ENCODE peak calls at places on chromosome 13, in six cellular contexts. M is upper lobe of left lung, Z is suprapubic skin, A is K562, J is transverse colon, Q is stomach. F is an unnamed sample.

GRCh38 chr13:95327190-95327589 is 25.9 kb upstream of the ABCC4 start:
- DNase-seq in M (no peak), Z (no peak), A (no peak), J (peak), Q (no peak), F (no peak)

GRCh38 chr13:60448907-60449510 is 52.0 kb downstream of the TDRD3 start:
- DNase-seq in M (no peak), Z (no peak), A (peak), J (no peak), Q (no peak), F (no peak)

GRCh38 chr13:32284927-32285632 is 30.1 kb downstream of the ZAR1L start:
- DNase-seq in M (no peak), Z (no peak), A (no peak), J (no peak), Q (peak), F (no peak)

GRCh38 chr13:56424246-56424645 is 716.5 kb upstream of the PRR20A start:
- DNase-seq in M (no peak), Z (no peak), A (no peak), J (no peak), Q (no peak), F (no peak)

GRCh38 chr13:76969488-76970365 is 21.4 kb downstream of the ACOD1 start:
- DNase-seq in M (no peak), Z (no peak), A (no peak), J (no peak), Q (no peak), F (no peak)

GRCh38 chr13:96925869-96926628 is 68.2 kb downstream of the OXGR1 start:
- DNase-seq in M (no peak), Z (no peak), A (no peak), J (no peak), Q (no peak), F (no peak)

GRCh38 chr13:58994778-58995177 is 1169.0 kb downstream of the DIAPH3 start:
- DNase-seq in M (no peak), Z (no peak), A (no peak), J (no peak), Q (no peak), F (no peak)

GRCh38 chr13:42148538-42148937 is 100.1 kb downstream of the DGKH start:
- DNase-seq in M (no peak), Z (no peak), A (no peak), J (no peak), Q (no peak), F (no peak)

GRCh38 chr13:100394005-100394695 is 194.4 kb downstream of the GGACT start:
- DNase-seq in M (no peak), Z (no peak), A (no peak), J (no peak), Q (no peak), F (no peak)

GRCh38 chr13:99854376-99854775 is 117.2 kb downstream of the ZIC5 start:
- DNase-seq in M (no peak), Z (no peak), A (no peak), J (no peak), Q (no peak), F (no peak)

GRCh38 chr13:51781246-51782022 is 22.5 kb downstream of the DHRS12 start:
- DNase-seq in M (peak), Z (no peak), A (no peak), J (no peak), Q (peak), F (no peak)

GRCh38 chr13:24328145-24328544 is 18.8 kb downstream of the C1QTNF9 start:
- DNase-seq in M (no peak), Z (no peak), A (no peak), J (no peak), Q (no peak), F (peak)

GRCh38 chr13:83752141-83752540 is 130.1 kb downstream of the SLITRK1 start:
- DNase-seq in M (no peak), Z (no peak), A (no peak), J (no peak), Q (no peak), F (no peak)

GRCh38 chr13:29689548-29689947 is 94.1 kb upstream of the SLC7A1 start:
- DNase-seq in M (no peak), Z (no peak), A (no peak), J (no peak), Q (no peak), F (no peak)

GRCh38 chr13:100594731-100595130 is 6.1 kb upstream of the GGACT start:
- DNase-seq in M (no peak), Z (no peak), A (peak), J (peak), Q (peak), F (no peak)

GRCh38 chr13:111383591-111384440 is 63.4 kb downstream of the TEX29 start:
- DNase-seq in M (peak), Z (no peak), A (no peak), J (no peak), Q (peak), F (no peak)

GRCh38 chr13:33057019-33057785 is 41.0 kb downstream of the KL start:
- DNase-seq in M (no peak), Z (no peak), A (no peak), J (no peak), Q (no peak), F (no peak)

GRCh38 chr13:110698689-110699088 is 7.2 kb downstream of the CARS2 start:
- DNase-seq in M (no peak), Z (peak), A (no peak), J (no peak), Q (no peak), F (no peak)

GRCh38 chr13:45143346-45143751 is 23.0 kb downstream of the GTF2F2 start:
- DNase-seq in M (no peak), Z (no peak), A (no peak), J (no peak), Q (no peak), F (no peak)

GRCh38 chr13:64591981-64592380 is 2638.2 kb downstream of the PCDH9 start:
- DNase-seq in M (no peak), Z (no peak), A (no peak), J (no peak), Q (no peak), F (no peak)

GRCh38 chr13:81987159-81987558 is 1646.2 kb upstream of the SPRY2 start:
- DNase-seq in M (no peak), Z (no peak), A (no peak), J (no peak), Q (no peak), F (no peak)

GRCh38 chr13:59641261-59641660 is 522.5 kb downstream of the DIAPH3 start:
- DNase-seq in M (no peak), Z (no peak), A (no peak), J (no peak), Q (no peak), F (peak)

GRCh38 chr13:99743079-99743478 is 228.5 kb downstream of the ZIC5 start:
- DNase-seq in M (no peak), Z (no peak), A (no peak), J (no peak), Q (no peak), F (no peak)

GRCh38 chr13:30355839-30356238 is 48.5 kb upstream of the KATNAL1 start:
- DNase-seq in M (no peak), Z (no peak), A (no peak), J (no peak), Q (no peak), F (no peak)

DNA sequence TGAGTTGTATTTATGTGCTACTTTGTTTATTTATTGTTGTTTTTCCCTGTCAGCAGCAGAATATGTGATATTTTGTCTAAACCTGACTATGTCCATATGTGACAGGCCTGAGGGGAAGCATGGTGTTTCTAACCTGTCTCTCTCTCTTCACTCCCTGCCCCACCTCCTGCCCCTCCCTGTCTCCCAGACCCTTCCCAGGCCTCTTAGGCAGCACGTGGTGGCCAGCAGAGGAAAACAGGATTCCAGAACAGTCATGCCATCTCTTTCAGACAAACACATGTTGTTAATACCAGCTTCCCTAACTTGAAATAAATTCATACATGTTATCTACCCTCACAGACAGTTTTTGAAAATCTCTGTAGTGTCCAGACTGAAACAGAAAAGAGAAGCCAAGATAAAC is 31.0 kb upstream of the ATP11A start:
- DNase-seq in M (no peak), Z (no peak), A (no peak), J (no peak), Q (no peak), F (no peak)
- TF ChIP-seq POLR2AphosphoS5 in M (no peak), Z (no peak), A (no peak), J (no peak), Q (no peak), F (no peak)

DNA sequence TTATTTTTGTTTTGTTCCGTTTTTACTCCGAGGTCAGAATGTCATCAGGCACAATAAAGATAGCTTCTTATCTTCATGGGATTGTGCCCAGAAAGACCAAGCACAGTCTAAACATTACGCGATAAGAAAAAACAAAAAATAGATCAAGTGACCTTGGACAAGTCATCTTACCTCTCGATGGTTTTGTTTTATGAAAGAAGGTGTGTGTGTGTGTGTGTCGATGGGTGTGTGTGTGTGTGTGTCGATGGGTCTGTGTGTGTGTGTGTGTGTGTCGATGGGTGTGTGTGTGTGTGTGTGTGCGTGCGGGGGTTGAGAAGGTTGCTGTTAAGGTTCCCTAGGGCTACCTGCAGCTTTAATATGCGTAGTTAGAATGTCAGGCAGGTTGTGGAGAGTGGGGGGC is 616 bp upstream of the ATP8A2 start:
- DNase-seq in M (no peak), Z (no peak), A (no peak), J (no peak), Q (no peak), F (no peak)
- H3K4me3 ChIP-seq in M (no peak), Z (peak), A (no peak), J (no peak), Q (no peak), F (no peak)

GRCh38 chr13:43307921-43308433 is 284.6 kb downstream of the DNAJC15 start:
- DNase-seq in M (peak), Z (peak), A (no peak), J (peak), Q (peak), F (no peak)
- TF ChIP-seq EP300 in M (no peak), Z (no peak), A (no peak), J (no peak), Q (no peak), F (no peak)

GRCh38 chr13:50634339-50634738 is 209.2 kb downstream of the DLEU7 start:
- DNase-seq in M (no peak), Z (no peak), A (no peak), J (no peak), Q (no peak), F (no peak)

GRCh38 chr13:50636007-50636704 is 207.3 kb downstream of the DLEU7 start:
- DNase-seq in M (no peak), Z (no peak), A (peak), J (no peak), Q (no peak), F (no peak)

GRCh38 chr13:50631041-50631440 is 212.5 kb downstream of the DLEU7 start:
- DNase-seq in M (no peak), Z (no peak), A (no peak), J (no peak), Q (no peak), F (no peak)

GRCh38 chr13:50635504-50635903 is 208.0 kb downstream of the DLEU7 start:
- DNase-seq in M (peak), Z (peak), A (no peak), J (peak), Q (no peak), F (no peak)
- TF ChIP-seq POLR2AphosphoS5 in M (peak), Z (no peak), A (no peak), J (no peak), Q (peak), F (no peak)

GRCh38 chr13:39597828-39598227 is 5.2 kb downstream of the LHFPL6 start:
- DNase-seq in M (no peak), Z (no peak), A (no peak), J (no peak), Q (no peak), F (no peak)
- H3K4me3 ChIP-seq in M (no peak), Z (no peak), A (no peak), J (no peak), Q (no peak), F (no peak)

GRCh38 chr13:40503966-40504591 is 162.4 kb downstream of the FOXO1 start:
- DNase-seq in M (no peak), Z (no peak), A (no peak), J (no peak), Q (no peak), F (peak)
- TF ChIP-seq EP300 in M (no peak), Z (no peak), A (no peak), J (no peak), Q (no peak), F (no peak)